ENCODE peak calls at places on chromosomes 3 and 15, in nine cellular contexts. One of them, this sample, is unnamed.

GRCh38 chr3:185781759-185782158 is 43.1 kb downstream of the IGF2BP2 start:
- DNase-seq in kidney epithelial cell: peak; percentile 39
- DNase-seq in iPS DF 6.9: no peak
- DNase-seq in astrocyte of the spinal cord: peak; percentile 86
- DNase-seq in IMR-90: peak; percentile 90
- DNase-seq in stomach: no peak
- DNase-seq in upper lobe of right lung: no peak
- DNase-seq in CD4-positive, alpha-beta memory T cell: no peak
- DNase-seq in right cardiac atrium: no peak
- DNase-seq in this sample: no peak

GRCh38 chr15:70379134-70379533 is 281.4 kb upstream of the TLE3 start:
- DNase-seq in kidney epithelial cell: no peak
- DNase-seq in iPS DF 6.9: no peak
- DNase-seq in astrocyte of the spinal cord: no peak
- DNase-seq in IMR-90: no peak
- DNase-seq in stomach: no peak
- DNase-seq in upper lobe of right lung: peak; percentile 39
- DNase-seq in CD4-positive, alpha-beta memory T cell: no peak
- DNase-seq in right cardiac atrium: no peak
- DNase-seq in this sample: no peak

GRCh38 chr15:100311099-100311751 is 30.6 kb downstream of the ADAMTS17 start:
- DNase-seq in kidney epithelial cell: no peak
- DNase-seq in iPS DF 6.9: no peak
- DNase-seq in astrocyte of the spinal cord: no peak
- DNase-seq in IMR-90: no peak
- DNase-seq in stomach: no peak
- DNase-seq in upper lobe of right lung: no peak
- DNase-seq in CD4-positive, alpha-beta memory T cell: no peak
- DNase-seq in right cardiac atrium: peak; percentile 69
- DNase-seq in this sample: peak; percentile 39

GRCh38 chr3:111903067-111903511 is 44.0 kb downstream of the PHLDB2 start:
- DNase-seq in kidney epithelial cell: peak; percentile 82
- DNase-seq in iPS DF 6.9: no peak
- DNase-seq in astrocyte of the spinal cord: peak; percentile 84
- DNase-seq in IMR-90: peak; percentile 84
- DNase-seq in stomach: no peak
- DNase-seq in upper lobe of right lung: no peak
- DNase-seq in CD4-positive, alpha-beta memory T cell: no peak
- DNase-seq in right cardiac atrium: no peak
- DNase-seq in this sample: no peak

GRCh38 chr3:112873632-112874031 is 27.0 kb upstream of the CD200R1L start:
- DNase-seq in kidney epithelial cell: no peak
- DNase-seq in iPS DF 6.9: no peak
- DNase-seq in astrocyte of the spinal cord: no peak
- DNase-seq in IMR-90: no peak
- DNase-seq in stomach: no peak
- DNase-seq in upper lobe of right lung: no peak
- DNase-seq in CD4-positive, alpha-beta memory T cell: no peak
- DNase-seq in right cardiac atrium: no peak
- DNase-seq in this sample: no peak

GRCh38 chr3:45659661-45660566 is 29.3 kb upstream of the SACM1L start:
- DNase-seq in kidney epithelial cell: no peak
- DNase-seq in iPS DF 6.9: peak; percentile 58
- DNase-seq in astrocyte of the spinal cord: peak; percentile 81
- DNase-seq in IMR-90: peak; percentile 97
- DNase-seq in stomach: peak; percentile 84
- DNase-seq in upper lobe of right lung: peak; percentile 85
- DNase-seq in CD4-positive, alpha-beta memory T cell: peak; percentile 47
- DNase-seq in right cardiac atrium: peak; percentile 87
- DNase-seq in this sample: peak; percentile 74

GRCh38 chr3:139894638-139894989 is 40.4 kb upstream of the CLSTN2 start:
- DNase-seq in kidney epithelial cell: no peak
- DNase-seq in iPS DF 6.9: no peak
- DNase-seq in astrocyte of the spinal cord: no peak
- DNase-seq in IMR-90: no peak
- DNase-seq in stomach: no peak
- DNase-seq in upper lobe of right lung: no peak
- DNase-seq in CD4-positive, alpha-beta memory T cell: no peak
- DNase-seq in right cardiac atrium: peak; percentile 78
- DNase-seq in this sample: peak; percentile 33

GRCh38 chr3:81891496-81891895 is 130.1 kb upstream of the GBE1 start:
- DNase-seq in kidney epithelial cell: no peak
- DNase-seq in iPS DF 6.9: no peak
- DNase-seq in astrocyte of the spinal cord: no peak
- DNase-seq in IMR-90: no peak
- DNase-seq in stomach: no peak
- DNase-seq in upper lobe of right lung: no peak
- DNase-seq in CD4-positive, alpha-beta memory T cell: no peak
- DNase-seq in right cardiac atrium: no peak
- DNase-seq in this sample: no peak

GRCh38 chr15:94360251-94360671 is 128.9 kb downstream of the MCTP2 start:
- DNase-seq in kidney epithelial cell: no peak
- DNase-seq in iPS DF 6.9: no peak
- DNase-seq in astrocyte of the spinal cord: no peak
- DNase-seq in IMR-90: no peak
- DNase-seq in stomach: no peak
- DNase-seq in upper lobe of right lung: no peak
- DNase-seq in CD4-positive, alpha-beta memory T cell: no peak
- DNase-seq in right cardiac atrium: no peak
- DNase-seq in this sample: no peak

GRCh38 chr3:51813539-51813938 is 34.5 kb upstream of the IQCF6 start:
- DNase-seq in kidney epithelial cell: no peak
- DNase-seq in iPS DF 6.9: no peak
- DNase-seq in astrocyte of the spinal cord: no peak
- DNase-seq in IMR-90: no peak
- DNase-seq in stomach: peak; percentile 30
- DNase-seq in upper lobe of right lung: no peak
- DNase-seq in CD4-positive, alpha-beta memory T cell: no peak
- DNase-seq in right cardiac atrium: peak; percentile 70
- DNase-seq in this sample: peak; percentile 64

GRCh38 chr3:143207338-143207961 is 87.9 kb downstream of the CHST2 start:
- DNase-seq in kidney epithelial cell: peak; percentile 96
- DNase-seq in iPS DF 6.9: no peak
- DNase-seq in astrocyte of the spinal cord: peak; percentile 71
- DNase-seq in IMR-90: peak; percentile 67
- DNase-seq in stomach: no peak
- DNase-seq in upper lobe of right lung: no peak
- DNase-seq in CD4-positive, alpha-beta memory T cell: no peak
- DNase-seq in right cardiac atrium: no peak
- DNase-seq in this sample: no peak

GRCh38 chr3:13543251-13543650 is 5.7 kb upstream of the FBLN2 start:
- DNase-seq in kidney epithelial cell: no peak
- DNase-seq in iPS DF 6.9: no peak
- DNase-seq in astrocyte of the spinal cord: peak; percentile 86
- DNase-seq in IMR-90: peak; percentile 87
- DNase-seq in stomach: no peak
- DNase-seq in upper lobe of right lung: no peak
- DNase-seq in CD4-positive, alpha-beta memory T cell: no peak
- DNase-seq in right cardiac atrium: peak; percentile 94
- DNase-seq in this sample: peak; percentile 81

GRCh38 chr3:13542142-13542541 is 6.8 kb upstream of the FBLN2 start:
- DNase-seq in kidney epithelial cell: no peak
- DNase-seq in iPS DF 6.9: no peak
- DNase-seq in astrocyte of the spinal cord: no peak
- DNase-seq in IMR-90: no peak
- DNase-seq in stomach: no peak
- DNase-seq in upper lobe of right lung: no peak
- DNase-seq in CD4-positive, alpha-beta memory T cell: no peak
- DNase-seq in right cardiac atrium: no peak
- DNase-seq in this sample: no peak

GRCh38 chr3:13544951-13545651 is 3.8 kb upstream of the FBLN2 start:
- DNase-seq in kidney epithelial cell: no peak
- DNase-seq in iPS DF 6.9: no peak
- DNase-seq in astrocyte of the spinal cord: no peak
- DNase-seq in IMR-90: no peak
- DNase-seq in stomach: no peak
- DNase-seq in upper lobe of right lung: no peak
- DNase-seq in CD4-positive, alpha-beta memory T cell: no peak
- DNase-seq in right cardiac atrium: no peak
- DNase-seq in this sample: no peak

GRCh38 chr3:13545952-13546454 is 2.9 kb upstream of the FBLN2 start:
- DNase-seq in kidney epithelial cell: no peak
- DNase-seq in iPS DF 6.9: no peak
- DNase-seq in astrocyte of the spinal cord: no peak
- DNase-seq in IMR-90: no peak
- DNase-seq in stomach: no peak
- DNase-seq in upper lobe of right lung: no peak
- DNase-seq in CD4-positive, alpha-beta memory T cell: no peak
- DNase-seq in right cardiac atrium: no peak
- DNase-seq in this sample: no peak

GRCh38 chr3:13544293-13544831 is 4.6 kb upstream of the FBLN2 start:
- DNase-seq in kidney epithelial cell: no peak
- DNase-seq in iPS DF 6.9: no peak
- DNase-seq in astrocyte of the spinal cord: peak; percentile 85
- DNase-seq in IMR-90: peak; percentile 78
- DNase-seq in stomach: no peak
- DNase-seq in upper lobe of right lung: no peak
- DNase-seq in CD4-positive, alpha-beta memory T cell: peak; percentile 80
- DNase-seq in right cardiac atrium: no peak
- DNase-seq in this sample: no peak
- H3K4me3 ChIP-seq in kidney epithelial cell: no peak overlapping the region
- H3K4me3 ChIP-seq in iPS DF 6.9: no peak overlapping the region
- H3K4me3 ChIP-seq in astrocyte of the spinal cord: no peak overlapping the region
- H3K4me3 ChIP-seq in IMR-90: no peak overlapping the region
- H3K4me3 ChIP-seq in stomach: no peak overlapping the region
- H3K4me3 ChIP-seq in upper lobe of right lung: no peak overlapping the region
- H3K4me3 ChIP-seq in CD4-positive, alpha-beta memory T cell: no peak overlapping the region
- H3K4me3 ChIP-seq in right cardiac atrium: no peak overlapping the region
- H3K4me3 ChIP-seq in this sample: no peak overlapping the region

GRCh38 chr3:107985496-107985895 is 105.3 kb downstream of the CD47 start:
- DNase-seq in kidney epithelial cell: no peak
- DNase-seq in iPS DF 6.9: no peak
- DNase-seq in astrocyte of the spinal cord: no peak
- DNase-seq in IMR-90: no peak
- DNase-seq in stomach: no peak
- DNase-seq in upper lobe of right lung: no peak
- DNase-seq in CD4-positive, alpha-beta memory T cell: peak; percentile 52
- DNase-seq in right cardiac atrium: no peak
- DNase-seq in this sample: no peak
- H3K4me3 ChIP-seq in kidney epithelial cell: no peak overlapping the region
- H3K4me3 ChIP-seq in iPS DF 6.9: no peak overlapping the region
- H3K4me3 ChIP-seq in astrocyte of the spinal cord: no peak overlapping the region
- H3K4me3 ChIP-seq in IMR-90: no peak overlapping the region
- H3K4me3 ChIP-seq in stomach: no peak overlapping the region
- H3K4me3 ChIP-seq in upper lobe of right lung: no peak overlapping the region
- H3K4me3 ChIP-seq in CD4-positive, alpha-beta memory T cell: no peak overlapping the region
- H3K4me3 ChIP-seq in right cardiac atrium: no peak overlapping the region
- H3K4me3 ChIP-seq in this sample: no peak overlapping the region

GRCh38 chr3:171260899-171261298 is 199.3 kb downstream of the TNIK start:
- DNase-seq in kidney epithelial cell: no peak
- DNase-seq in iPS DF 6.9: no peak
- DNase-seq in astrocyte of the spinal cord: no peak
- DNase-seq in IMR-90: no peak
- DNase-seq in stomach: no peak
- DNase-seq in upper lobe of right lung: no peak
- DNase-seq in CD4-positive, alpha-beta memory T cell: no peak
- DNase-seq in right cardiac atrium: no peak
- DNase-seq in this sample: no peak
- H3K4me3 ChIP-seq in kidney epithelial cell: no peak overlapping the region
- H3K4me3 ChIP-seq in iPS DF 6.9: no peak overlapping the region
- H3K4me3 ChIP-seq in astrocyte of the spinal cord: no peak overlapping the region
- H3K4me3 ChIP-seq in IMR-90: no peak overlapping the region
- H3K4me3 ChIP-seq in stomach: no peak overlapping the region
- H3K4me3 ChIP-seq in upper lobe of right lung: no peak overlapping the region
- H3K4me3 ChIP-seq in CD4-positive, alpha-beta memory T cell: no peak overlapping the region
- H3K4me3 ChIP-seq in right cardiac atrium: no peak overlapping the region
- H3K4me3 ChIP-seq in this sample: no peak overlapping the region

GRCh38 chr3:190048831-190049541 is 71.7 kb downstream of the P3H2 start:
- DNase-seq in kidney epithelial cell: peak; percentile 34
- DNase-seq in iPS DF 6.9: no peak
- DNase-seq in astrocyte of the spinal cord: peak; percentile 87
- DNase-seq in IMR-90: peak; percentile 83
- DNase-seq in stomach: no peak
- DNase-seq in upper lobe of right lung: no peak
- DNase-seq in CD4-positive, alpha-beta memory T cell: no peak
- DNase-seq in right cardiac atrium: no peak
- DNase-seq in this sample: no peak
- H3K4me3 ChIP-seq in kidney epithelial cell: peak overlapping the region; percentile 7
- H3K4me3 ChIP-seq in iPS DF 6.9: no peak overlapping the region
- H3K4me3 ChIP-seq in astrocyte of the spinal cord: peak overlapping the region; percentile 26
- H3K4me3 ChIP-seq in IMR-90: peak overlapping the region; percentile 50
- H3K4me3 ChIP-seq in stomach: no peak overlapping the region
- H3K4me3 ChIP-seq in upper lobe of right lung: no peak overlapping the region
- H3K4me3 ChIP-seq in CD4-positive, alpha-beta memory T cell: no peak overlapping the region
- H3K4me3 ChIP-seq in right cardiac atrium: peak overlapping the region; percentile 20
- H3K4me3 ChIP-seq in this sample: peak overlapping the region; percentile 12

DNA sequence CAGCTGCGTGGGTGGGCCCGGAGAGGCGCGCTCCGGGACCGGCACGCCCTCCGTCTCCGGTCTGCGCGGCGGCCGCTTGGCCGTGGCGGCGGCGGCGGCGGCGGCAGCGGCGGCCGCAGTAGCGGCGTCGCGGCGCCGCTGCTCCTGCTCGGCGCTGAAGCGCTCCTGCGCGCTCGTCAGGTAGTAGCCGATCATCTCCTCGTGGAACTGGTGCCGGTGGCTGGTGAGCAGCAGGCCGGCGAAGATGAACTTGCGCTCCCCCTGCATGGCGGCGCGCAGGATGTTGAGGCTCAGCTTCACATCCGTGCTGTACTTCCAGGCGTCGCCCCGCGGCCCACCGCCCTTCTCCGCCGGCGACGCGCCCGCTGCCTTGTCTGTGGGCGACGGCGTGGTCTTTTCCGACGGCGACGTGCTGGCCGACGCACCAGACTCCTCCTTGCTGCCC is 157.3 kb downstream of the KLF13 start:
- DNase-seq in kidney epithelial cell: no peak
- DNase-seq in iPS DF 6.9: no peak
- DNase-seq in astrocyte of the spinal cord: no peak
- DNase-seq in IMR-90: no peak
- DNase-seq in stomach: peak; percentile 24
- DNase-seq in upper lobe of right lung: peak; percentile 35
- DNase-seq in CD4-positive, alpha-beta memory T cell: peak; percentile 58
- DNase-seq in right cardiac atrium: no peak
- DNase-seq in this sample: no peak
- H3K4me3 ChIP-seq in kidney epithelial cell: no peak overlapping the region
- H3K4me3 ChIP-seq in iPS DF 6.9: peak overlapping the region; percentile 21
- H3K4me3 ChIP-seq in astrocyte of the spinal cord: no peak overlapping the region
- H3K4me3 ChIP-seq in IMR-90: no peak overlapping the region
- H3K4me3 ChIP-seq in stomach: no peak overlapping the region
- H3K4me3 ChIP-seq in upper lobe of right lung: no peak overlapping the region
- H3K4me3 ChIP-seq in CD4-positive, alpha-beta memory T cell: no peak overlapping the region
- H3K4me3 ChIP-seq in right cardiac atrium: peak overlapping the region; percentile 38
- H3K4me3 ChIP-seq in this sample: peak overlapping the region; percentile 21

GRCh38 chr3:141373768-141374526 is 5.6 kb downstream of the ZBTB38 start:
- DNase-seq in kidney epithelial cell: no peak
- DNase-seq in iPS DF 6.9: peak; percentile 64
- DNase-seq in astrocyte of the spinal cord: peak; percentile 32
- DNase-seq in IMR-90: peak; percentile 52
- DNase-seq in stomach: no peak
- DNase-seq in upper lobe of right lung: no peak
- DNase-seq in CD4-positive, alpha-beta memory T cell: no peak
- DNase-seq in right cardiac atrium: no peak
- DNase-seq in this sample: no peak
- H3K4me3 ChIP-seq in kidney epithelial cell: no peak overlapping the region
- H3K4me3 ChIP-seq in iPS DF 6.9: no peak overlapping the region
- H3K4me3 ChIP-seq in astrocyte of the spinal cord: no peak overlapping the region
- H3K4me3 ChIP-seq in IMR-90: no peak overlapping the region
- H3K4me3 ChIP-seq in stomach: no peak overlapping the region
- H3K4me3 ChIP-seq in upper lobe of right lung: no peak overlapping the region
- H3K4me3 ChIP-seq in CD4-positive, alpha-beta memory T cell: no peak overlapping the region
- H3K4me3 ChIP-seq in right cardiac atrium: no peak overlapping the region
- H3K4me3 ChIP-seq in this sample: no peak overlapping the region